ENCODE peak calls at places on chromosomes 4 and X, in four cellular contexts. V is nephron progenitor cell, P is neural crest cell, N is lower leg skin. W is an unnamed sample.

GRCh38 chr4:150973626-150974250 is 41.3 kb downstream of the LRBA start:
- DNase-seq in P (no peak), N (no peak), V (no peak), W (no peak)

GRCh38 chr4:83075696-83076095 is 38.8 kb downstream of the PLAC8 start:
- DNase-seq in N (no peak), P (no peak), V (no peak), W (no peak)

GRCh38 chr4:186820371-186820990 is 96.8 kb upstream of the FAT1 start:
- DNase-seq in V (no peak), P (no peak), N (no peak), W (no peak)

GRCh38 chrX:116204947-116205346 is 34.4 kb downstream of the AGTR2 start:
- DNase-seq in V (peak), P (no peak), N (no peak), W (peak)

GRCh38 chr4:146379744-146380143 is 142.0 kb downstream of the SLC10A7 start:
- DNase-seq in V (no peak), P (no peak), N (no peak), W (no peak)

GRCh38 chr4:4415107-4415805 is 28.4 kb downstream of the NSG1 start:
- DNase-seq in V (no peak), P (no peak), N (no peak), W (no peak)

GRCh38 chr4:75038376-75038775 is 105.5 kb downstream of the PARM1 start:
- DNase-seq in N (no peak), V (no peak), P (no peak), W (no peak)

GRCh38 chr4:186297013-186297645 is 31.1 kb downstream of the F11 start:
- DNase-seq in V (peak), N (no peak), P (no peak), W (peak)

GRCh38 chr4:102501635-102502382 is 650 bp downstream of the NFKB1 start:
- DNase-seq in V (peak), N (peak), P (peak), W (peak)

GRCh38 chr4:17111959-17112659 is 213.7 kb upstream of the LDB2 start:
- DNase-seq in N (no peak), V (peak), P (peak), W (peak)

GRCh38 chr4:38387348-38387747 is 276.7 kb upstream of the KLF3 start:
- DNase-seq in P (no peak), V (no peak), N (peak), W (no peak)

GRCh38 chr4:180060159-180060889 is 2182.9 kb upstream of the TENM3 start:
- DNase-seq in P (no peak), N (no peak), V (no peak), W (no peak)

GRCh38 chr4:94826206-94826605 is 68.5 kb downstream of the BMPR1B start:
- DNase-seq in V (no peak), N (no peak), P (no peak), W (peak)

GRCh38 chr4:123479944-123480343 is 83.3 kb downstream of the SPRY1 start:
- DNase-seq in V (no peak), N (no peak), P (no peak), W (no peak)

GRCh38 chrX:3815896-3816664 is 102.6 kb upstream of the PRKX start:
- DNase-seq in N (peak), V (peak), P (peak), W (peak)

GRCh38 chr4:156953951-156954350 is 17.6 kb downstream of the PDGFC start:
- DNase-seq in V (no peak), N (no peak), P (no peak), W (no peak)

GRCh38 chrX:6021316-6022091 is 207.2 kb downstream of the NLGN4X start:
- DNase-seq in V (peak), P (peak), N (no peak), W (peak)

GRCh38 chr4:47654972-47655693 is 170.1 kb downstream of the ATP10D start:
- DNase-seq in V (no peak), N (no peak), P (no peak), W (no peak)

GRCh38 chrX:120739300-120739699 is 109.4 kb upstream of the C1GALT1C1 start:
- DNase-seq in P (no peak), N (no peak), V (no peak), W (no peak)

GRCh38 chr4:81923140-81923539 is 450.7 kb downstream of the HNRNPD start:
- DNase-seq in V (no peak), P (no peak), N (no peak), W (no peak)

GRCh38 chr4:115042496-115042895 is 70.9 kb downstream of the NDST4 start:
- DNase-seq in P (no peak), V (no peak), N (no peak), W (no peak)

GRCh38 chr4:8110071-8110986 is 48.3 kb downstream of the ABLIM2 start:
- DNase-seq in N (no peak), V (peak), P (peak), W (peak)
- TF ChIP-seq CTCF in N (no peak), V (peak), P (peak), W (peak)

DNA sequence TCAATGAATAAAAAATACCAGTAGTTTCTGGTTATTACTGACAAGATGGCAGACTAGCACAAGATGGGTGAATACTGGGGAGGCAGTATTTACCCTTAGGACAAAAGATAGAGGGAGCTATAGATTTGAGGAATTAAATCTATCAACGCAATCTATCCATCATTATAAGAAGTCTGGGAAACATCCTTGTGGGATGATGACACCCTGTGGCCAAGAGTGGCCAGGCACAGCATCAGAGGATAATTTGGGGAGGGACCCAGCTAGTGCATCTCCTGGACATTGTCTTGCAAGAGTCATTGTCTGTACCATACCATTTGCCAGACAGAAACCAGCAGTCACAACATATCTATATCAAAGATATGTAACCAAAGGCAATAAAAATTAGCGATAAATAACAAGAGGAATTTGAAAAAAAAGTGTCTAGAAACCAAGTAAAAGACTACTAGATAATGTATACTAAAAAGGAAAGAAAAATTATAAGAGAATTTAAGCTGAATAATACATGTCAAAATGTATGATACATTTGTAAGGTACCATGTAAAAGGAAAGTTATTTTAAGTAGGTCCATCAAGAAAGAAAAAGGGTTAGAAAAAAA is 22.9 kb downstream of the KCTD8 start:
- DNase-seq in N (no peak), V (peak), P (peak), W (peak)
- TF ChIP-seq CTCF in N (no peak), V (peak), P (peak), W (peak)

DNA sequence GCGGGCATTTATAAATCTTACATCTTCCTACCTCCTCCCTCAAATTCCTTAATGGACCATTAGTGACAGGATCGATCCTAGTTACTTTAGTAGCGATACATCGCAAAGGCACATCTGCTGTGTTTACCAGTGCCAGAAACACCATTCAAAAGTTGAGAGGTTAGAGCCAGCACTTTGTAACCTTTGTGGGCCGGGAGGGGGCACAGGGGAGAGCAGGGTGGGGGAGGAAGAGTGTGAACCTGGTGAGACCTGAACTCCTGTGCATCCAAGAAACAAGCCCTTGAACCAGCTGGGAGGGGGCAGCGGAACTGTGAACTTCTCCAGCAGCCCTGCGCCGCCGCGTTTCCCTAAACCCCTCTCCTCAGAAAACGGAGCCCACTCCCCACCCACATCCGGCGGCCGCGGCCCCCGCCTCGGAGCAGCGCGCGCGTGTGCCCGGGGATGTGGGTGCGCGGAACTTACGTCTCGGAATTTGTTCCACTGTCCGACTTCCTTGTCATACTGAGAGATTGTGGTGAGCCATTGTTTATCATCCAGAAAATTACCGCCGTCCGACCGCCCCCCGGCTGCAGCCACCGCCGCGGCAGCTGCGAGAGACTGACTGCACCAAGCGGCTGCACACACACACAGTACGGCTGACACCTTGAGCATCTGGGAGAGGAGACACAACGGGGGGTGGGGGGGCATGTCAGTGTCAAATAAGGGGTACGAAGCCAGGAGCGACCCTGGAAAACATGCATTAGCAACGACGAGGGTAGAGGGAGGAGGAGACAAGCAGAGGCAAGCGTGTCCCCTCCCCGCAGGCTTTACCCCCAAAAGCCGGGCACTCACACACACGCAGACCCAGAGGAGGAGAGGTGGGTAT is 539 bp downstream of the SPOCK3 start:
- DNase-seq in V (peak), N (no peak), P (peak), W (peak)
- TF ChIP-seq CTCF in V (no peak), N (no peak), P (no peak), W (no peak)

DNA sequence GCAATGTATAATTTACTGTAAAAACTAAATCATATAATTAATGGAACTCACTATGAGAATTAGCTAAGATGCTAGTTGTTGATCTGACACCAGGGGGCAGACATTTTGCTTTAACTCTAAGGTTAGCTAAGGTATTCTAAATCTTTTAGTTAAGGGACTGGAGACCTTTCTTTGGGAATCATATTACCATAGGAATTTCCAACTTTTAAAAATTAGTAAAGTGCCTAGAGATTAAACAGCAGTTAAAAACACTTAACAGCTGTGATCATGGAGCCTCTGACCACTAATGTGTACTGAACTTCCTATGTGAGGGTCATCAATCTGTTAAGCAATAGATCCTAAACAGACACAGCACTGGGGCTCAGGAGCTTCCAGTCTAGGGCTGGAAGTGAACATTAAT is 226.6 kb downstream of the NSUN7 start:
- DNase-seq in P (peak), V (peak), N (no peak), W (peak)
- TF ChIP-seq CTCF in P (peak), V (peak), N (no peak), W (peak)

GRCh38 chr4:97987019-97987648 is 156.1 kb downstream of the STPG2 start:
- DNase-seq in N (no peak), V (no peak), P (no peak), W (no peak)
- TF ChIP-seq CTCF in N (no peak), V (peak), P (peak), W (no peak)

DNA sequence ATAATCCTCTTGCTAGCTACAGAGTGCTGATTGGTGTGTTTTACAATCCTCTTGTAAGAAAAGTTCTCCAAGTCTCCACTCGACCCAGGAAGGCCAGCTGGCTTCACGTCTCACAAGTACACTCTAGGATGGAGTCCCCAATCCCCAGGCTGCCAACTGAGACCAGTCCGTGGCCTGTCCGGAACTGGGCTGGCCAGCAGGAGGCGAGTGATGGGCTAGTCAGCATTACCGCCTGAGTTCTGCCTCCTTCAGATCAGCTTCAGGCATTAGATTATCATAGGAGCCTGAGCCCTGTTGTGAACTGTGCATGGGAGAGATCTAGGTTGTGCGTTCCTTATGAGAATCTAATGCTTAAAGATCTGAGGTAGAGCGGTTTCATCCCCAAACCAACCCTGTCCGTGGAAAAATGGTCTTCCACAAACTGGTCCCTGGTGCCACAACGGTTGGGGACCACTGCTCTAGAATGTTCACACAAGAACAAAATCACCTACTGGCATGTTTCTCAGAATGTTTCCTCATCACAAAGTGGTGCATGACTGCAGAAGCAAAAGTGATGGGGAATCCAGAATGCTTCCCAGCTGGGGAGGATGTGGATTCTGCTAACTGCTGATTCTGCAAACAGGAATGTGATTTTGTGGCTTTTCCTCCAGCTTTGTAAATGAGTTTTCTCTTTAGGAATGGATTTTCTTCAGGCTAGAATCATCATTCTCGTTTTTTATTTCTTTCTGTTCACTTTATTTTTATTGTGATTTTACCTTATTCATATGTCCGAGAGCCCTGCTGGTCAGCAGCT is 40.9 kb downstream of the SEPTIN11 start:
- DNase-seq in V (no peak), N (no peak), P (no peak), W (no peak)
- TF ChIP-seq CTCF in V (no peak), N (no peak), P (no peak), W (no peak)

GRCh38 chr4:109294468-109295020 is 7.9 kb downstream of the COL25A1 start:
- DNase-seq in P (no peak), N (no peak), V (no peak), W (no peak)
- TF ChIP-seq CTCF in P (no peak), N (no peak), V (no peak), W (no peak)

DNA sequence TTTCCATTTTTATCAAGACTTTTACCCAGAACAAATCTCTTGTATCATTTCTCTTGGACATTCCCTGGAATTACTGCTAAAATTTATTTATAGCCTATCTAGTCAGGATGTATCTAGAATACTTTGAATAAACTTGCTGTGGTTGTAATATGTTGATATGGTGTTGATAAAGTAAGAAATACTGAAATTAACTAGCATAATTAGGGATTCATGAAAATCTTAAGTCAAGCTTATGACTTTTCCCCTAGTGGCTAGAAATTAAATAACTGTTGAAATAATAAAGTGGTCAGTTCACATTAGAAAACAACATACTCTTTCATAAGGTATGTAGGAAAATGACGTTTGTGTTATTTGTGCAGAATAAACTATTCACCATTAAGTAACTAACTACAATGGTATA is 73.1 kb upstream of the ANKRD50 start:
- DNase-seq in V (no peak), N (no peak), P (no peak), W (no peak)
- TF ChIP-seq CTCF in V (no peak), N (no peak), P (peak), W (peak)

W was measured in endothelial cell.